ENCODE peak calls at places on chromosomes 16 and 17, in five cellular contexts. X is fibroblast of lung, B is astrocyte of the cerebellum, A is epithelial cell of esophagus, Z is pancreas. S is an unnamed sample.

GRCh38 chr17:11545002-11545401 is 53.3 kb upstream of the DNAH9 start:
- DNase-seq in X (no peak), B (no peak), A (no peak), Z (no peak), S (no peak)

GRCh38 chr17:491086-492014 is 138.7 kb upstream of the RPH3AL start:
- DNase-seq in A (peak), Z (peak), X (peak), B (no peak), S (peak)

GRCh38 chr17:1644493-1645206 is 882 bp downstream of the SCARF1 start:
- DNase-seq in X (no peak), Z (peak), B (no peak), A (peak), S (peak)

GRCh38 chr16:11871193-11871592 is 19.9 kb upstream of the RSL1D1 start:
- DNase-seq in Z (no peak), X (peak), A (no peak), B (no peak), S (peak)

GRCh38 chr16:27568077-27568476 is 18.1 kb downstream of the KATNIP start:
- DNase-seq in A (peak), X (no peak), Z (no peak), B (no peak), S (no peak)

GRCh38 chr17:55639096-55639495 is 83.6 kb downstream of the TMEM100 start:
- DNase-seq in Z (no peak), X (no peak), A (no peak), B (no peak), S (no peak)

GRCh38 chr17:5184284-5184683 is 7.4 kb downstream of the ZNF594 start:
- DNase-seq in A (no peak), B (no peak), X (no peak), Z (no peak), S (no peak)

GRCh38 chr16:89201467-89202377 is 1.4 kb upstream of the SLC22A31 start:
- DNase-seq in Z (peak), A (peak), X (peak), B (no peak), S (peak)

GRCh38 chr16:27463741-27464662 is 62.0 kb downstream of the IL21R start:
- DNase-seq in X (no peak), Z (peak), A (no peak), B (no peak), S (no peak)

GRCh38 chr16:14335297-14335696 is 264.2 kb downstream of the MRTFB start:
- DNase-seq in Z (no peak), B (no peak), A (no peak), X (no peak), S (no peak)

GRCh38 chr16:35795361-35796029 is 2336.1 kb downstream of the TP53TG3F start:
- DNase-seq in Z (peak), X (no peak), A (no peak), B (no peak), S (no peak)

GRCh38 chr17:48048321-48049140 is at the start of gene NFE2L1:
- DNase-seq in Z (peak), A (peak), X (peak), B (peak), S (peak)

GRCh38 chr17:76570457-76570856 is 15.2 kb downstream of the ST6GALNAC2 start:
- DNase-seq in B (no peak), Z (no peak), A (no peak), X (no peak), S (no peak)

GRCh38 chr16:50635505-50636392 is 45.4 kb downstream of the SNX20 start:
- DNase-seq in Z (no peak), X (no peak), A (no peak), B (no peak), S (no peak)

GRCh38 chr17:60641126-60641525 is 36.5 kb upstream of the BCAS3 start:
- DNase-seq in X (peak), B (no peak), Z (no peak), A (no peak), S (peak)

GRCh38 chr16:15055141-15056053 is 477 bp downstream of the NTAN1 start:
- DNase-seq in A (no peak), Z (peak), B (no peak), X (peak), S (peak)

GRCh38 chr17:64992325-64992802 is 64.2 kb downstream of the GNA13 start:
- DNase-seq in A (peak), X (no peak), Z (no peak), B (no peak), S (peak)

GRCh38 chr17:66493283-66494019 is 191.0 kb downstream of the PRKCA start:
- DNase-seq in A (peak), X (peak), Z (no peak), B (no peak), S (peak)

GRCh38 chr17:74354123-74354522 is 7.5 kb downstream of the BTBD17 start:
- DNase-seq in X (no peak), B (no peak), Z (peak), A (peak), S (no peak)

GRCh38 chr17:45246861-45247428 is 14.9 kb downstream of the SPATA32 start:
- DNase-seq in X (peak), A (no peak), B (no peak), Z (peak), S (no peak)

GRCh38 chr17:21019976-21020575 is 22.7 kb downstream of the USP22 start:
- DNase-seq in X (no peak), A (no peak), Z (no peak), B (no peak), S (peak)

GRCh38 chr17:45261577-45262515 is at the start of gene SPATA32:
- DNase-seq in A (peak), B (no peak), Z (peak), X (peak), S (peak)

GRCh38 chr17:81200695-81201580 is 21.8 kb downstream of the CEP131 start:
- DNase-seq in B (peak), A (peak), X (peak), Z (peak), S (peak)

GRCh38 chr17:75488693-75489510 is 26.4 kb downstream of the CASKIN2 start:
- DNase-seq in Z (no peak), A (no peak), X (no peak), B (no peak), S (no peak)

GRCh38 chr16:55568151-55568693 is 1.7 kb downstream of the CAPNS2 start:
- DNase-seq in A (peak), Z (no peak), X (peak), B (no peak), S (no peak)

GRCh38 chr17:50511058-50511457 is 2.8 kb downstream of the MYCBPAP start:
- DNase-seq in Z (no peak), A (peak), X (peak), B (no peak), S (no peak)

GRCh38 chr17:68910789-68911431 is 44.3 kb downstream of the ABCA8 start:
- DNase-seq in X (no peak), B (no peak), A (no peak), Z (no peak), S (no peak)

GRCh38 chr16:86919531-86920305 is 341.4 kb downstream of the FOXL1 start:
- DNase-seq in X (no peak), A (no peak), Z (no peak), B (no peak), S (no peak)

GRCh38 chr16:87562201-87562600 is 40.1 kb upstream of the JPH3 start:
- DNase-seq in A (no peak), B (no peak), Z (no peak), X (no peak), S (no peak)

GRCh38 chr17:67582632-67583230 is 135.0 kb upstream of the NOL11 start:
- DNase-seq in X (peak), Z (peak), B (no peak), A (no peak), S (no peak)

GRCh38 chr16:1820973-1821290 is 5.7 kb downstream of the HAGH start:
- DNase-seq in A (no peak), B (no peak), X (no peak), Z (no peak), S (no peak)

GRCh38 chr16:57264950-57265371 is 19.5 kb downstream of the PLLP start:
- DNase-seq in Z (peak), X (no peak), A (peak), B (no peak), S (no peak)

GRCh38 chr17:58273453-58274104 is 7.2 kb downstream of the MPO start:
- DNase-seq in Z (no peak), X (no peak), A (no peak), B (no peak), S (no peak)

GRCh38 chr16:86227041-86227440 is 283.3 kb upstream of the FOXF1 start:
- DNase-seq in X (no peak), A (no peak), B (no peak), Z (peak), S (no peak)

GRCh38 chr16:20137194-20137593 is 63.5 kb upstream of the GPR139 start:
- DNase-seq in A (peak), Z (no peak), B (no peak), X (no peak), S (no peak)
- TF ChIP-seq CTCF in A (no peak), Z (no peak), B (no peak), X (no peak), S (no peak)

DNA sequence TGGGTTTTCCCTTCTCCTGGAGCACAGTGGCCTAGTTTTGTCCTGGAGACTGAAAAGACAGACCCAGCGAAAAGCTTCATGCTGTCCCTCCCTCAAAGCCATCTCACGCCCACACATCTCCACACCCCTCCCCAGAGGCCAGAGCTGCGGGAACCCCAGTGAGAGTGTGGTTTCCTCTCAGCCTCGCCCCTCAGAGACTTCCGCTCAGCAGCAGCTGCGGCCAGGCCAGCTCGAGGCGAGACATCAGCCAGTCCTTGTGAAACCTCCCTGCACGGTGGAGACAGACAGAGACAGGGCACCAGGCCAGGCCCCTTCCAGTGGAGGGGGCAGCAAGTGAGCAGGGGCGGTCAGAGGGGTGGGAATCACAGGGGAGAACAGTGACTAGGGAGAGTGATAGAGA is 77.0 kb upstream of the TNRC6C start:
- DNase-seq in B (peak), A (no peak), X (peak), Z (no peak), S (peak)
- H3K4me3 ChIP-seq in B (no peak), A (no peak), X (no peak), Z (no peak), S (no peak)

GRCh38 chr16:3492356-3492755 is 2.9 kb downstream of the C16orf90 start:
- DNase-seq in X (no peak), B (no peak), Z (no peak), A (no peak), S (no peak)

GRCh38 chr16:3487521-3488410 is 7.5 kb downstream of the C16orf90 start:
- DNase-seq in Z (peak), B (no peak), A (no peak), X (no peak), S (no peak)

GRCh38 chr16:3488801-3489200 is 6.5 kb downstream of the C16orf90 start:
- DNase-seq in B (no peak), X (no peak), A (no peak), Z (peak), S (no peak)

GRCh38 chr16:3494574-3494973 is 715 bp downstream of the C16orf90 start:
- DNase-seq in B (no peak), A (no peak), Z (no peak), X (no peak), S (no peak)

DNA sequence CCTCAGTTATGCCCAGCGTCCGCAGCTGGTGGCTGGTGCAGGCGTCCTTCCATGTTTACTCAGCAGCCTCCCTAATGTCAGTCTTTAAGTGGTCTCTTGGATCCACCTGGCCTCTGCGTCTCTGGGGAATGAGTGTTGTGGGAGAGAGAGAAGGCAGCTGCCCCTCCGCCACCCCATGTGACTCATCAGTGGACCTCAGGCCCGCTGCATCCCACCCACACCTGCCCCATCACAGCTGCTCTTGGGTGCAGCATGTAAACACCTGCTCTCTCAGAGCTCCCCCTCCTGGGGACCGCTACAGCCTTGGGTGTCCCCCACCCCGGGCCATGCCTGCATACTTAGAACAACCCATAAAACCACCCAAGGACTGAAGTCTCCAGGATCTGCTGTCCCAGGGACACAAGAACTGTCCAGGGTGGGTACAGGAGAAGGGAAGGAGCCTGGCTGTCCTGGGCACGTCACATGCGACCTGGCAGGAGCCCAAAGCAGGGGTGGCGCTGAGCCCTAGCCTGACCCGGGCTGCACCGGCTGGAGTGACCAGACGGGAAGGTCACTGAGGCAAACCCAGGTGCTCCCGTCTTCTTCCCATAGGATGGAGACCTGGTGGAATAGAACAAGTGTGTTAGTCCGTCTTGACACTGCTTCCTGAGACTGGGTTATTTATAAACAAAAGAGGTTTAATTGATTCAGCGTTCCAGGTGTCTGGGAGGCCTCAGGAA is 4.2 kb downstream of the C16orf90 start:
- DNase-seq in X (no peak), Z (no peak), B (no peak), A (no peak), S (no peak)
- TF ChIP-seq CTCF in X (no peak), Z (no peak), B (no peak), A (no peak), S (no peak)

DNA sequence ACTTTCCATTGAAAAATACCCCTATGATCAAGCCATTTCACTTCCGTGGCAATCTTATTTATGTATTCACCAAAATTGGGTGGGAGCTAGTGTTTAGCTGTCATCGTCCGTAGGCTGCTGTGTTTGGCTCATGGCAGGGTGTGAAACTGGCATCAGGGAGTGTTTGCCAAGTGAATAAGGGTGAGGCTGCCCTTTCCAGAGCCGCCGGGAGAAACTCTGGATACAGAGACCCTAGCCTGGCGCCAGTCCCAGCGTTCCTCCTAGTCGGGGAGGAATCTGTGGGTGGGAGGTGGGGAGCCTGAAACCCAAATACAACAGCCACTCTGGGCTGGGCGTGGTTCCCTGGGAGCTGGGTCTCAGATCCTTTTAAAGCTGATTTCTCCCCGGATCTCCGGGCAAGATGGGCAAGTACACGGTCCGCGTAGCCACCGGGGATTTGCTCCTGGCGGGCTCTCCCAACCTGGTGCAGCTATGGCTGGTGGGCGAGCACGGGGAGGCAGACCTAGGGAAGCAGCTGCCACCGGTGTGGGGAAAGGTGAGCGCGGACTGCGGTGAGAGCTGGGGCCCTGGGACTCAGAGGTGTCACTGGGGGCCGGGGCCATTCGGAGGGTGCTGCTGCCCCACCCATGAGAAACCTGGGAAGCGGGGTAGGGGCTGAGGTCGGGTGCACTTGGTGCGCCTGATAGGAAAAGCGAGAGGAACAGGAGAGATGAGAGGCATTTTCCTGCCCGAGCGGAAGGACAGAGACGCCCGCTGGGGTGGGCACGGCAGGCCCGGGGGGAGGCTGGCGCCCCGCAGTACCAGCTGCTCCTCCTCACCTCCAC is 62.1 kb upstream of the TEKT1 start:
- DNase-seq in A (peak), Z (peak), B (no peak), X (no peak), S (no peak)
- H3K4me3 ChIP-seq in A (peak), Z (no peak), B (no peak), X (no peak), S (no peak)

GRCh38 chr17:82309656-82310570 is 7.5 kb downstream of the CD7 start:
- DNase-seq in X (no peak), B (no peak), A (no peak), Z (no peak), S (no peak)
- TF ChIP-seq CTCF in X (no peak), B (no peak), A (no peak), Z (no peak), S (no peak)

DNA sequence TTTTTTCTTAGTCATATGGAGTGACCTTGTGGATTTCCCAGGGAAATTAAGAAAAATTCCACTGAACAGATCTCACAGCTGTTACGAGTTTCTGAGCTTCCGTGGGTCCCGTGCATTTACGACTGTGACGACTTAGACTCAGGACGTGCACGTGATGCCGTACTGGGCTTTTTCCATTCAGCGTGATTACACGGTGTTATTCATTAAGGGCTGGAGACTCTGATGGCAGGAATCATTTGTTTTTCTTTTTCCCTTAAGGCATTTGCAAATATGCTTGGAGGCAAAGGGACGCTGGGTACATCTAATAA is 57.2 kb downstream of the TBC1D16 start:
- DNase-seq in X (no peak), Z (no peak), B (no peak), A (no peak), S (peak)
- H3K4me3 ChIP-seq in X (no peak), Z (no peak), B (no peak), A (no peak), S (no peak)

GRCh38 chr16:72950669-72951068 is 97.3 kb downstream of the ZFHX3 start:
- DNase-seq in B (no peak), A (no peak), Z (no peak), X (no peak), S (no peak)
- TF ChIP-seq CTCF in B (no peak), A (no peak), Z (no peak), X (no peak), S (no peak)

DNA sequence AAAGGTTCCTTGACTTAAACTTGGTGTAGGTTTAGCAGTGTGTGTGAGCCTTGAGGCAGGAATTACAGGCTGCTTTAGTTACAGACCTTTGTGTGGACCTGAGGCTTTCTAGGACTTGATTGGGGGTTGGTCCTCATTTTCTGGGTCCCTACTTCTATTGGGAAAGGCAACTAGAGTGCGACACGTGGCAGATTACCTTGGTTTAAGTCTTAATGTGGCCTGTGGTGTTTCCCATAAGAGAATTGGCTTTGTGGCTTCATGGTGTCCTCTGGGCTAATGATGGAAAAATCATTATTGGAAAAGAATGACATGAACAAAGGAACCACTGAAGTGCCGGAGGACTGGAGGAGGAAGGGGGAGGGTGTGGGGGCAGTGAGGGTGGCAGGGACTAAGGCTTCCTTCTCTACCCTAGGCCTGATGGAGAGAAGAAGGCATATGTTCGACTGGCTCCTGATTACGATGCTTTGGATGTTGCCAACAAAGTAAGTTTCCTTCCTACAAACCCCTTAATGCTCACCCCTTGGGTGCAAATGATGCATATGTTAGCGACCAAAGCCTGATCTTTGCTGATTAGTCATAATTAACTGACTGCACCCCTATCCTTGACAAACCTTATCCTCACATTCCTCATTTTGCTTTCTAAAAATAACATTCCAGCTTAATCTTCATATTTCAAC is 2.7 kb downstream of the TLCD1 start:
- DNase-seq in X (no peak), Z (peak), A (no peak), B (no peak), S (no peak)
- H3K4me3 ChIP-seq in X (peak), Z (no peak), A (no peak), B (no peak), S (no peak)

GRCh38 chr16:81645303-81645702 is 133.8 kb upstream of the PLCG2 start:
- DNase-seq in Z (peak), A (peak), B (peak), X (peak), S (peak)
- TF ChIP-seq CTCF in Z (no peak), A (no peak), B (no peak), X (no peak), S (no peak)